ENCODE peak calls at places on chromosomes 16 and 17, in nine cellular contexts. One of them, this sample, is unnamed. For H3K4me1 and H3K36me3, the result is how much of the 10 kb centered on the place peaks cover.

GRCh38 chr16:72840591-72841381 is 207.1 kb downstream of the ZFHX3 start:
- DNase-seq in psoas muscle: no peak
- DNase-seq in uterus: no peak
- DNase-seq in iPS DF 6.9: no peak
- DNase-seq in astrocyte: no peak
- DNase-seq in lung: no peak
- DNase-seq in upper lobe of right lung: no peak
- DNase-seq in ovary: no peak
- DNase-seq in heart left ventricle: no peak
- DNase-seq in this sample: no peak

GRCh38 chr16:19645557-19645981 is 72.5 kb downstream of the KNOP1 start:
- DNase-seq in psoas muscle: peak
- DNase-seq in uterus: peak
- DNase-seq in iPS DF 6.9: no peak
- DNase-seq in astrocyte: peak
- DNase-seq in lung: no peak
- DNase-seq in upper lobe of right lung: no peak
- DNase-seq in ovary: peak
- DNase-seq in heart left ventricle: peak
- DNase-seq in this sample: peak

GRCh38 chr17:69908599-69909368 is 166.2 kb upstream of the KCNJ16 start:
- DNase-seq in psoas muscle: no peak
- DNase-seq in uterus: no peak
- DNase-seq in iPS DF 6.9: no peak
- DNase-seq in astrocyte: no peak
- DNase-seq in lung: no peak
- DNase-seq in upper lobe of right lung: no peak
- DNase-seq in ovary: no peak
- DNase-seq in heart left ventricle: no peak
- DNase-seq in this sample: no peak

GRCh38 chr16:3879258-3879886 is 1.1 kb downstream of the CREBBP start:
- DNase-seq in psoas muscle: peak
- DNase-seq in uterus: no peak
- DNase-seq in iPS DF 6.9: no peak
- DNase-seq in astrocyte: no peak
- DNase-seq in lung: no peak
- DNase-seq in upper lobe of right lung: peak
- DNase-seq in ovary: no peak
- DNase-seq in heart left ventricle: peak
- DNase-seq in this sample: peak

GRCh38 chr17:44587339-44587738 is 30.1 kb downstream of the FZD2 start:
- DNase-seq in psoas muscle: no peak
- DNase-seq in uterus: peak
- DNase-seq in iPS DF 6.9: no peak
- DNase-seq in astrocyte: peak
- DNase-seq in lung: peak
- DNase-seq in upper lobe of right lung: peak
- DNase-seq in ovary: peak
- DNase-seq in heart left ventricle: peak
- DNase-seq in this sample: peak

GRCh38 chr17:36950027-36950426 is 1.3 kb downstream of the AATF start:
- DNase-seq in psoas muscle: no peak
- DNase-seq in uterus: no peak
- DNase-seq in iPS DF 6.9: no peak
- DNase-seq in astrocyte: no peak
- DNase-seq in lung: no peak
- DNase-seq in upper lobe of right lung: no peak
- DNase-seq in ovary: no peak
- DNase-seq in heart left ventricle: no peak
- DNase-seq in this sample: no peak

GRCh38 chr17:13001991-13002615 is 15.7 kb downstream of the ELAC2 start:
- DNase-seq in psoas muscle: peak
- DNase-seq in uterus: no peak
- DNase-seq in iPS DF 6.9: no peak
- DNase-seq in astrocyte: no peak
- DNase-seq in lung: no peak
- DNase-seq in upper lobe of right lung: no peak
- DNase-seq in ovary: no peak
- DNase-seq in heart left ventricle: no peak
- DNase-seq in this sample: no peak

GRCh38 chr17:7139400-7139799 is 24.8 kb upstream of the ASGR2 start:
- DNase-seq in psoas muscle: no peak
- DNase-seq in uterus: no peak
- DNase-seq in iPS DF 6.9: no peak
- DNase-seq in astrocyte: no peak
- DNase-seq in lung: no peak
- DNase-seq in upper lobe of right lung: no peak
- DNase-seq in ovary: no peak
- DNase-seq in heart left ventricle: no peak
- DNase-seq in this sample: no peak

GRCh38 chr16:79628501-79628975 is 28.0 kb upstream of the MAF start:
- DNase-seq in psoas muscle: no peak
- DNase-seq in uterus: no peak
- DNase-seq in iPS DF 6.9: no peak
- DNase-seq in astrocyte: peak
- DNase-seq in lung: no peak
- DNase-seq in upper lobe of right lung: no peak
- DNase-seq in ovary: no peak
- DNase-seq in heart left ventricle: no peak
- DNase-seq in this sample: no peak

DNA sequence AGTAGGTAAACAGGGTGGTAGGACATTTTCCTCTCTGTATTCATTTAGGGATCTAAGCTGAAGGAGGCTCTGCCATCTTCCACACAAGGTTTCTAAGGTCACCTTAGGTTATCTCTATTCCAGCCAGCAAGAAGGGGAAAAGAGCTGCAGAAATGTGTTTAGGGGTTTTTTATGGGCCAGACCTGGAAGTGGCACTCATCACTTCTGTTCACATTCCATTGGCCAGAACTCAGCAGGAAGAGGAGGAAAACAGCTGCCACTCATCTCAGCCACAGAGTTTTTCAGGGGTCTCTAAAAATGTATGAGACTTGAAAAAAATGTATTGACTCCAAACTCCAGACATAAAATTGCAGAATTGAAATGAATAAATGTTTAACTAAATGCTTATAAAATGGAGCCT is 65.8 kb downstream of the FTO start:
- DNase-seq in psoas muscle: no peak
- DNase-seq in uterus: no peak
- DNase-seq in iPS DF 6.9: no peak
- DNase-seq in astrocyte: no peak
- DNase-seq in lung: no peak
- DNase-seq in upper lobe of right lung: no peak
- DNase-seq in ovary: no peak
- DNase-seq in heart left ventricle: no peak
- DNase-seq in this sample: no peak
- H3K4me1 ChIP-seq in psoas muscle: under half
- H3K4me1 ChIP-seq in uterus: under half
- H3K4me1 ChIP-seq in iPS DF 6.9: under half
- H3K4me1 ChIP-seq in astrocyte: under half
- H3K4me1 ChIP-seq in lung: under half
- H3K4me1 ChIP-seq in upper lobe of right lung: half or more
- H3K4me1 ChIP-seq in ovary: under half
- H3K4me1 ChIP-seq in heart left ventricle: under half
- H3K4me1 ChIP-seq in this sample: under half

DNA sequence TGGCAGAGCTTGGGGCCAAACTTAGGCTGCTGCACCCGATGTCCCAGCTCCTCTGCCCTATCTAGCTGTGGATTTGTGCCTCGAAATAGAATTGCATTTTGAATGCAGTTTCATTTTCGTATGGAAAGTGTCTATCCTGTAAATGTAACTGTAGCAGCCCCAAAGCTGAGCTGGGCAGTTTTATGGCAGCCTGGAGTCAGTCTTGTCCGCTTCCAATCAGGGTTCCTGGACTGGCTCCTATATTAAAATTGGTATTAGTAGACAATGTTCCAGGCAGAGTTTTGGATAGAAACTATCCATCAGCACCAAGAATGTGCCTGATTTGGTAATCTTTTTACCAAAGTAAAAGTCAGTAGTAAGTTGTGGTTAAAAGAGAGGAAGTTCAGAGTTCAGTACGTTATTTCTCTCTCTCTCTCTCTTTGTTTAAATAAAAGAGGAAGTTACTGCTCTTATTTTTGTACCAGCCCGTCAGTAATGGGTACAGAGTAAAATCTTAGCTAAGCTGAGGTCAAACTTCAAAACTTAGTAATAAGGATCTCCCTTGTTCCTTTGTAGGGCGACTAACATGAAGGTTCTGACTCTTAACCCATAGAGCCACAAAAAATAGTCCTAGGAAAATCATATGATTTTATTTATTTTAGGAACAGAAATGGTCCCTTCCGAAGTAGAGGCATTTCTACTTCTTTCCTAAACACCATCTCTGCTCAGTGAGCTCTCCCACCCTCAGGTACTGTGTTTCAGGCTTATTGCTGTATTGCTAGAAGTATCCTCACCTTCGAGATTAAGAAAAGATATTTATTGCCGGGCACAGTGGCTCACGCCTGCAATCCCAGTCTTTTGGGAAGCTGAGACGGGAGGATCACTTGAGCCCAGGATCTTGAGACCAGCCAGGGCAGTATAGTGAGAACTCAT is 28.0 kb downstream of the PRKCB start:
- DNase-seq in psoas muscle: no peak
- DNase-seq in uterus: no peak
- DNase-seq in iPS DF 6.9: no peak
- DNase-seq in astrocyte: no peak
- DNase-seq in lung: no peak
- DNase-seq in upper lobe of right lung: no peak
- DNase-seq in ovary: no peak
- DNase-seq in heart left ventricle: no peak
- DNase-seq in this sample: no peak
- H3K36me3 ChIP-seq in psoas muscle: under half
- H3K36me3 ChIP-seq in uterus: under half
- H3K36me3 ChIP-seq in iPS DF 6.9: under half
- H3K36me3 ChIP-seq in astrocyte: under half
- H3K36me3 ChIP-seq in lung: under half
- H3K36me3 ChIP-seq in upper lobe of right lung: under half
- H3K36me3 ChIP-seq in ovary: under half
- H3K36me3 ChIP-seq in heart left ventricle: under half
- H3K36me3 ChIP-seq in this sample: under half

GRCh38 chr17:77440571-77440981 is 299.8 kb downstream of the SEC14L1 start:
- DNase-seq in psoas muscle: no peak
- DNase-seq in uterus: no peak
- DNase-seq in iPS DF 6.9: no peak
- DNase-seq in astrocyte: no peak
- DNase-seq in lung: no peak
- DNase-seq in upper lobe of right lung: no peak
- DNase-seq in ovary: no peak
- DNase-seq in heart left ventricle: no peak
- DNase-seq in this sample: no peak

GRCh38 chr17:77441130-77441920 is 300.6 kb downstream of the SEC14L1 start:
- DNase-seq in psoas muscle: no peak
- DNase-seq in uterus: no peak
- DNase-seq in iPS DF 6.9: no peak
- DNase-seq in astrocyte: no peak
- DNase-seq in lung: no peak
- DNase-seq in upper lobe of right lung: no peak
- DNase-seq in ovary: no peak
- DNase-seq in heart left ventricle: no peak
- DNase-seq in this sample: no peak

GRCh38 chr17:77438241-77439204 is 297.8 kb downstream of the SEC14L1 start:
- DNase-seq in psoas muscle: no peak
- DNase-seq in uterus: no peak
- DNase-seq in iPS DF 6.9: no peak
- DNase-seq in astrocyte: no peak
- DNase-seq in lung: no peak
- DNase-seq in upper lobe of right lung: no peak
- DNase-seq in ovary: no peak
- DNase-seq in heart left ventricle: no peak
- DNase-seq in this sample: no peak

GRCh38 chr17:77437747-77438146 is 297.0 kb downstream of the SEC14L1 start:
- DNase-seq in psoas muscle: no peak
- DNase-seq in uterus: no peak
- DNase-seq in iPS DF 6.9: no peak
- DNase-seq in astrocyte: no peak
- DNase-seq in lung: no peak
- DNase-seq in upper lobe of right lung: no peak
- DNase-seq in ovary: no peak
- DNase-seq in heart left ventricle: no peak
- DNase-seq in this sample: no peak

GRCh38 chr17:77439382-77440013 is 298.7 kb downstream of the SEC14L1 start:
- DNase-seq in psoas muscle: no peak
- DNase-seq in uterus: no peak
- DNase-seq in iPS DF 6.9: no peak
- DNase-seq in astrocyte: no peak
- DNase-seq in lung: no peak
- DNase-seq in upper lobe of right lung: no peak
- DNase-seq in ovary: no peak
- DNase-seq in heart left ventricle: no peak
- DNase-seq in this sample: no peak
- H3K27ac ChIP-seq in psoas muscle: no peak
- H3K27ac ChIP-seq in uterus: peak
- H3K27ac ChIP-seq in iPS DF 6.9: no peak
- H3K27ac ChIP-seq in astrocyte: no peak
- H3K27ac ChIP-seq in lung: peak
- H3K27ac ChIP-seq in upper lobe of right lung: peak
- H3K27ac ChIP-seq in ovary: peak
- H3K27ac ChIP-seq in heart left ventricle: peak
- H3K27ac ChIP-seq in this sample: peak

GRCh38 chr17:39669897-39670735 is 1.9 kb downstream of the PNMT start:
- DNase-seq in psoas muscle: peak
- DNase-seq in uterus: no peak
- DNase-seq in iPS DF 6.9: no peak
- DNase-seq in astrocyte: no peak
- DNase-seq in lung: no peak
- DNase-seq in upper lobe of right lung: peak
- DNase-seq in ovary: no peak
- DNase-seq in heart left ventricle: peak
- DNase-seq in this sample: no peak

GRCh38 chr17:39671651-39672521 is 3.6 kb downstream of the PNMT start:
- DNase-seq in psoas muscle: peak
- DNase-seq in uterus: no peak
- DNase-seq in iPS DF 6.9: peak
- DNase-seq in astrocyte: peak
- DNase-seq in lung: no peak
- DNase-seq in upper lobe of right lung: peak
- DNase-seq in ovary: no peak
- DNase-seq in heart left ventricle: peak
- DNase-seq in this sample: peak

GRCh38 chr17:39668141-39668924 is at the start of gene PNMT:
- DNase-seq in psoas muscle: peak
- DNase-seq in uterus: no peak
- DNase-seq in iPS DF 6.9: no peak
- DNase-seq in astrocyte: peak
- DNase-seq in lung: peak
- DNase-seq in upper lobe of right lung: peak
- DNase-seq in ovary: peak
- DNase-seq in heart left ventricle: peak
- DNase-seq in this sample: peak

GRCh38 chr17:39672522-39673334 is 4.5 kb downstream of the PNMT start:
- DNase-seq in psoas muscle: peak
- DNase-seq in uterus: no peak
- DNase-seq in iPS DF 6.9: no peak
- DNase-seq in astrocyte: no peak
- DNase-seq in lung: no peak
- DNase-seq in upper lobe of right lung: no peak
- DNase-seq in ovary: no peak
- DNase-seq in heart left ventricle: peak
- DNase-seq in this sample: no peak

DNA sequence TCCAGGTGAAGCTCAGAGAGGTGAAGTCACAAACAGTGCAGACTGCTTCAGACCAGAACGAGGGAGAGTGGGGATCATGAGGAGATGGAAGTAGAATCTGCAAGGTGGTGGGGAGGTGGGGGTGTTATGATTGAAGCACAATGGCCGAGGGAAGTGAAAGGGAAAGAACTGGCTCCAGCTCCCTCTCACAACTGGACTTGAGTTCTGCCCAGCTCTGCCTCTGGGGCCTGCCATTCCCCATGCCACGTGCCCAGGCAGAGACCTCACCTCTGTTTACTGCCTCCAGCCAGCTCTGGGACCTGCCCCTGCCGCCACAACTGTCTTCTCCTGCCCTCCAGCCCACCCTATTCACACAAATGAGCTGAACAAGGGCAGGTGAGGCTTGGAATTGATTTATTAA is 2.5 kb downstream of the PNMT start:
- DNase-seq in psoas muscle: peak
- DNase-seq in uterus: no peak
- DNase-seq in iPS DF 6.9: no peak
- DNase-seq in astrocyte: no peak
- DNase-seq in lung: no peak
- DNase-seq in upper lobe of right lung: peak
- DNase-seq in ovary: no peak
- DNase-seq in heart left ventricle: peak
- DNase-seq in this sample: no peak
- H3K4me1 ChIP-seq in psoas muscle: under half
- H3K4me1 ChIP-seq in uterus: under half
- H3K4me1 ChIP-seq in iPS DF 6.9: under half
- H3K4me1 ChIP-seq in astrocyte: under half
- H3K4me1 ChIP-seq in lung: under half
- H3K4me1 ChIP-seq in upper lobe of right lung: under half
- H3K4me1 ChIP-seq in ovary: under half
- H3K4me1 ChIP-seq in heart left ventricle: under half
- H3K4me1 ChIP-seq in this sample: half or more